ENCODE peak calls at places on chromosomes 13 and 19, in five cellular contexts. E is transverse colon, Z is right lobe of liver, S is prostate gland, K is K562. R is an unnamed sample.
A peak's percentile ranks its signal among the peaks of the same experiment; 100 is the strongest.

GRCh38 chr13:88329066-88329465 is 657.9 kb downstream of the SLITRK5 start:
- DNase-seq in E (no peak), Z (no peak), S (no peak), K (no peak), R (no peak)

GRCh38 chr19:14432817-14433453 is at the start of gene PKN1:
- DNase-seq in E (peak; percentile 59), Z (peak; percentile 65), S (no peak), K (peak; percentile 95), R (no peak)

GRCh38 chr13:103288114-103288513 is 221.9 kb upstream of the SLC10A2 start:
- DNase-seq in E (no peak), Z (no peak), S (no peak), K (no peak), R (no peak)

GRCh38 chr13:51243832-51244231 is 21.6 kb downstream of the FAM124A start:
- DNase-seq in E (no peak), Z (no peak), S (no peak), K (no peak), R (no peak)

GRCh38 chr13:66673401-66673800 is 556.7 kb downstream of the PCDH9 start:
- DNase-seq in E (no peak), Z (no peak), S (no peak), K (no peak), R (no peak)

GRCh38 chr19:17681505-17682125 is 6.5 kb downstream of the UNC13A start:
- DNase-seq in E (no peak), Z (no peak), S (no peak), K (peak; percentile 92), R (no peak)

GRCh38 chr13:74770361-74770760 is 636.2 kb upstream of the KLF12 start:
- DNase-seq in E (no peak), Z (no peak), S (no peak), K (no peak), R (no peak)

GRCh38 chr13:33033361-33033812 is 17.2 kb downstream of the KL start:
- DNase-seq in E (no peak), Z (no peak), S (no peak), K (no peak), R (no peak)

GRCh38 chr19:1087813-1088418 is 7.3 kb downstream of the POLR2E start:
- DNase-seq in E (peak; percentile 69), Z (no peak), S (no peak), K (no peak), R (no peak)

GRCh38 chr19:39407644-39408391 is 1.2 kb downstream of the ZFP36 start:
- DNase-seq in E (peak; percentile 82), Z (peak; percentile 77), S (peak; percentile 64), K (no peak), R (no peak)

GRCh38 chr13:110068176-110068473 is 238.8 kb downstream of the COL4A1 start:
- DNase-seq in E (no peak), Z (no peak), S (no peak), K (no peak), R (no peak)

GRCh38 chr19:46898731-46899130 is 37.9 kb downstream of the ARHGAP35 start:
- DNase-seq in E (no peak), Z (no peak), S (no peak), K (no peak), R (no peak)

GRCh38 chr13:114050536-114051450 is 76.9 kb upstream of the C13orf46 start:
- DNase-seq in E (no peak), Z (no peak), S (no peak), K (no peak), R (no peak)

GRCh38 chr13:33070713-33071112 is 54.5 kb downstream of the KL start:
- DNase-seq in E (no peak), Z (no peak), S (no peak), K (no peak), R (no peak)

GRCh38 chr13:50650936-50651638 is 192.4 kb downstream of the DLEU7 start:
- DNase-seq in E (no peak), Z (no peak), S (no peak), K (no peak), R (no peak)

GRCh38 chr19:48481846-48482639 is 12.9 kb downstream of the CYTH2 start:
- DNase-seq in E (no peak), Z (no peak), S (no peak), K (no peak), R (no peak)

GRCh38 chr13:83878691-83879410 is 3.4 kb downstream of the SLITRK1 start:
- DNase-seq in E (no peak), Z (no peak), S (no peak), K (no peak), R (no peak)

GRCh38 chr13:34334984-34335661 is 517.2 kb downstream of the RFC3 start:
- DNase-seq in E (no peak), Z (no peak), S (peak; percentile 20), K (no peak), R (no peak)

GRCh38 chr19:35055715-35056179 is 14.2 kb downstream of the HPN start:
- DNase-seq in E (no peak), Z (no peak), S (no peak), K (peak; percentile 42), R (no peak)

GRCh38 chr13:45297456-45298205 is 43.4 kb downstream of the TPT1 start:
- DNase-seq in E (no peak), Z (no peak), S (no peak), K (no peak), R (no peak)

GRCh38 chr19:35229601-35230000 is 1.1 kb upstream of the FAM187B start:
- DNase-seq in E (no peak), Z (no peak), S (no peak), K (no peak), R (no peak)

GRCh38 chr19:18985257-18985656 is 44.2 kb upstream of the HOMER3 start:
- DNase-seq in E (no peak), Z (no peak), S (no peak), K (no peak), R (no peak)

GRCh38 chr19:31263317-31263716 is 85.9 kb downstream of the TSHZ3 start:
- DNase-seq in E (no peak), Z (peak; percentile 37), S (no peak), K (no peak), R (no peak)

GRCh38 chr19:33440682-33441081 is 67.2 kb downstream of the CEBPG start:
- DNase-seq in E (no peak), Z (peak; percentile 32), S (no peak), K (no peak), R (no peak)

GRCh38 chr19:51339687-51340656 is 2.0 kb downstream of the VSIG10L start:
- DNase-seq in E (peak; percentile 99), Z (peak; percentile 100), S (peak; percentile 97), K (peak; percentile 97), R (peak; percentile 98)
- TF ChIP-seq CTCF in E (peak; percentile 24), Z (peak; percentile 41), S (no peak), K (peak; percentile 55), R (peak; percentile 47)

GRCh38 chr19:5993516-5994406 is 15.8 kb upstream of the RANBP3 start:
- DNase-seq in E (no peak), Z (no peak), S (no peak), K (no peak), R (no peak)
- H3K36me3 ChIP-seq in E (no peaks in the 10 kb centered on the region), Z (no peaks in the 10 kb centered on the region), S (no peaks in the 10 kb centered on the region), K (no peaks in the 10 kb centered on the region), R (peaks cover 56% of the 10 kb centered on the region)

GRCh38 chr19:21835810-21836444 is at the start of gene ZNF43:
- DNase-seq in E (peak; percentile 97), Z (peak; percentile 90), S (peak; percentile 97), K (peak; percentile 74), R (peak; percentile 98)
- TF ChIP-seq POLR2A in E (peak; percentile 90), Z (peak; percentile 74), S (peak; percentile 74), K (peak; percentile 89), R (peak; percentile 58)

DNA sequence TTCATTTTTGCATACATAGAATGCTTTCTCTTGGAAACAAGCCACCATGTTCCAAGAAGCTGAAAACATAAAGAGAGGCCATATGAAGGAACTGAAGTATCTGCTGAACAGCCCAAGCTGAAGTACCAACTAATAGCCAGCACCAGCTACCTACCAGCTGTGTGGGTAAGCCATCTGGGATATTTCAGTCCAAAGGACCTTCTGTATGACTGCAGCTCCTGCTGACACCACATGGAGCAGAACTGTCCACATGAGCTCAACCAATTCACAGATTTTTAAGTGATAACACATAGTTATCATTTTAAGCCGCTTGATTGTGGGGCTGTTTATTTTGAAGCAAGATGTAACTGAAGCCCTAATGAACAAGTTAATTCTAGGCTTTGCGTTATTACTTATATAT is 621.1 kb upstream of the KLHL1 start:
- DNase-seq in E (no peak), Z (no peak), S (no peak), K (no peak), R (no peak)
- TF ChIP-seq CTCF in E (no peak), Z (no peak), S (no peak), K (no peak), R (no peak)

GRCh38 chr13:48356750-48357149 is 53.2 kb downstream of the RB1 start:
- DNase-seq in E (no peak), Z (no peak), S (no peak), K (no peak), R (no peak)
- H3K36me3 ChIP-seq in E (no peaks in the 10 kb centered on the region), Z (peaks cover 3% of the 10 kb centered on the region), S (no peaks in the 10 kb centered on the region), K (peaks cover 2% of the 10 kb centered on the region), R (no peaks in the 10 kb centered on the region)

DNA sequence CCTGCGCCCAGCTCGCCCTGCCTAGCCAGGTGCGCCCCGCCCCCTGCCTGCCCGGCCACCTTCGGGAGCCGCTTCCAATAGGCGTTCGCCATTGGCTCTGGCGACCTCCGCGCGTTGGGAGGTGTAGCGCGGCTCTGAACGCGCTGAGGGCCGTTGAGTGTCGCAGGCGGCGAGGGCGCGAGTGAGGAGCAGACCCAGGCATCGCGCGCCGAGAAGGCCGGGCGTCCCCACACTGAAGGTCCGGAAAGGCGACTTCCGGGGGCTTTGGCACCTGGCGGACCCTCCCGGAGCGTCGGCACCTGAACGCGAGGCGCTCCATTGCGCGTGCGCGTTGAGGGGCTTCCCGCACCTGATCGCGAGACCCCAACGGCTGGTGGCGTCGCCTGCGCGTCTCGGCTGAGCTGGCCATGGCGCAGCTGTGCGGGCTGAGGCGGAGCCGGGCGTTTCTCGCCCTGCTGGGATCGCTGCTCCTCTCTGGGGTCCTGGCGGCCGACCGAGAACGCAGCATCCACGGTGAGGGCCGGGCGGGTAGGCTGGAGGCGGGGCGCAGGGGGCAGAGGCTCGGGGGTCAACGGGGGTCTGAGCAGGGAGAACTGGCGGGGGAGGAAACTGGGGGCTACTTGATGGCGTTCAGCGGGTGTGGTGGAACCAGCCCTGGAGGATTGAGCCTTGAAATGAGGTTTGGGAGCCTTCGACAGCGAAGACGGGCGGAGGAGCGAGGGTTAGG is at the start of gene SPINT2:
- DNase-seq in E (no peak), Z (no peak), S (no peak), K (no peak), R (no peak)
- TF ChIP-seq POLR2A in E (peak; percentile 98), Z (peak; percentile 47), S (peak; percentile 98), K (no peak), R (no peak)

DNA sequence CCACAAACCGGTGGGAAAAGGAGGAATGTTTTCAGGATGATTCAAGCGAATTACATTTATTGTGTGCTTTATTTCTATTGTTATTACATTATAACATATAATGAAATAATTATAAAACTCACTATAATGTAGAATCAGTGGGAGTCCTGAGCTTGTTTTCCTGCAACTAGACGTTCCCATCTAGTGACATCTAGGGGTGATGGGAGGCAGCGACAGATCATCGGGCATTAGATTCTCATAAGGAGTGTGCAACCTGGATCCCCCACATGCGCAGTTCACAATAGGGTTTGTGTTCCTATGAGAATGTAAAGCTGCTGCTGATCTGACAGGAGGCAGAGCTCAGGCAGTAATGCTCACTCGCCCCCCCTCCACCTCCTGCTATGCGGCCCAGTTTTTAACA is 54.5 kb downstream of the SPTBN4 start:
- DNase-seq in E (no peak), Z (no peak), S (no peak), K (no peak), R (no peak)
- TF ChIP-seq CTCF in E (no peak), Z (peak; percentile 12), S (no peak), K (peak; percentile 60), R (peak; percentile 9)

R was measured in tibial nerve.